ENCODE peak calls at places on chromosomes 11 and 22, in ten cellular contexts. One of them, this sample, is unnamed.

GRCh38 chr11:90476442-90477007 is 253.7 kb upstream of the CHORDC1 start:
- DNase-seq in fibroblast of pulmonary artery: peak; percentile 21
- DNase-seq in ascending aorta: no peak
- DNase-seq in OCI-LY7: peak; percentile 13
- DNase-seq in HFF-Myc: no peak
- DNase-seq in lower leg skin: no peak
- DNase-seq in neural progenitor cell: peak; percentile 58
- DNase-seq in spleen: no peak
- DNase-seq in coronary artery: no peak
- DNase-seq in IMR-90: peak; percentile 0
- DNase-seq in this sample: no peak

GRCh38 chr11:114057147-114057546 is 2.4 kb upstream of the ZBTB16 start:
- DNase-seq in IMR-90: no peak
- DNase-seq in spleen: no peak
- DNase-seq in fibroblast of pulmonary artery: no peak
- DNase-seq in coronary artery: no peak
- DNase-seq in OCI-LY7: no peak
- DNase-seq in HFF-Myc: no peak
- DNase-seq in lower leg skin: peak; percentile 86
- DNase-seq in ascending aorta: no peak
- DNase-seq in neural progenitor cell: no peak
- DNase-seq in this sample: no peak

GRCh38 chr11:62458212-62459002 is 39.6 kb downstream of the SCGB1A1 start:
- DNase-seq in neural progenitor cell: no peak
- DNase-seq in spleen: no peak
- DNase-seq in coronary artery: no peak
- DNase-seq in IMR-90: peak; percentile 27
- DNase-seq in lower leg skin: no peak
- DNase-seq in fibroblast of pulmonary artery: no peak
- DNase-seq in ascending aorta: no peak
- DNase-seq in HFF-Myc: no peak
- DNase-seq in OCI-LY7: no peak
- DNase-seq in this sample: no peak

GRCh38 chr22:26486394-26486793 is 2.7 kb downstream of the SRRD start:
- DNase-seq in coronary artery: no peak
- DNase-seq in ascending aorta: no peak
- DNase-seq in OCI-LY7: no peak
- DNase-seq in spleen: no peak
- DNase-seq in fibroblast of pulmonary artery: no peak
- DNase-seq in lower leg skin: no peak
- DNase-seq in neural progenitor cell: no peak
- DNase-seq in HFF-Myc: no peak
- DNase-seq in IMR-90: no peak
- DNase-seq in this sample: no peak

GRCh38 chr11:111367411-111368284 is 11.4 kb downstream of the POU2AF1 start:
- DNase-seq in IMR-90: no peak
- DNase-seq in spleen: no peak
- DNase-seq in HFF-Myc: no peak
- DNase-seq in OCI-LY7: peak; percentile 77
- DNase-seq in lower leg skin: no peak
- DNase-seq in coronary artery: no peak
- DNase-seq in fibroblast of pulmonary artery: no peak
- DNase-seq in neural progenitor cell: no peak
- DNase-seq in ascending aorta: no peak
- DNase-seq in this sample: no peak

GRCh38 chr11:119316729-119317591 is at the start of gene MCAM:
- DNase-seq in fibroblast of pulmonary artery: no peak
- DNase-seq in spleen: no peak
- DNase-seq in OCI-LY7: no peak
- DNase-seq in lower leg skin: no peak
- DNase-seq in coronary artery: peak; percentile 95
- DNase-seq in HFF-Myc: no peak
- DNase-seq in IMR-90: peak; percentile 48
- DNase-seq in neural progenitor cell: peak; percentile 81
- DNase-seq in ascending aorta: peak; percentile 91
- DNase-seq in this sample: no peak

GRCh38 chr11:131297441-131297840 is 73.0 kb upstream of the NTM start:
- DNase-seq in HFF-Myc: no peak
- DNase-seq in coronary artery: no peak
- DNase-seq in ascending aorta: no peak
- DNase-seq in neural progenitor cell: peak; percentile 26
- DNase-seq in fibroblast of pulmonary artery: no peak
- DNase-seq in spleen: no peak
- DNase-seq in OCI-LY7: no peak
- DNase-seq in lower leg skin: no peak
- DNase-seq in IMR-90: no peak
- DNase-seq in this sample: no peak

GRCh38 chr11:62925745-62926668 is 4.8 kb upstream of the CHRM1 start:
- DNase-seq in OCI-LY7: no peak
- DNase-seq in HFF-Myc: no peak
- DNase-seq in lower leg skin: no peak
- DNase-seq in IMR-90: no peak
- DNase-seq in spleen: peak; percentile 61
- DNase-seq in neural progenitor cell: peak; percentile 58
- DNase-seq in coronary artery: no peak
- DNase-seq in ascending aorta: no peak
- DNase-seq in fibroblast of pulmonary artery: no peak
- DNase-seq in this sample: no peak

GRCh38 chr22:30634477-30635233 is 926 bp upstream of the SLC35E4 start:
- DNase-seq in coronary artery: peak; percentile 88
- DNase-seq in ascending aorta: peak; percentile 92
- DNase-seq in spleen: peak; percentile 97
- DNase-seq in neural progenitor cell: peak; percentile 91
- DNase-seq in lower leg skin: peak; percentile 98
- DNase-seq in fibroblast of pulmonary artery: peak; percentile 89
- DNase-seq in IMR-90: peak; percentile 89
- DNase-seq in HFF-Myc: peak; percentile 73
- DNase-seq in OCI-LY7: peak; percentile 89
- DNase-seq in this sample: peak; percentile 64

GRCh38 chr22:30636226-30637077 is 871 bp downstream of the SLC35E4 start:
- DNase-seq in IMR-90: no peak
- DNase-seq in coronary artery: no peak
- DNase-seq in HFF-Myc: no peak
- DNase-seq in ascending aorta: no peak
- DNase-seq in OCI-LY7: peak; percentile 61
- DNase-seq in lower leg skin: peak; percentile 87
- DNase-seq in fibroblast of pulmonary artery: no peak
- DNase-seq in neural progenitor cell: peak; percentile 14
- DNase-seq in spleen: peak; percentile 84
- DNase-seq in this sample: no peak

GRCh38 chr22:30637701-30638114 is 2.1 kb downstream of the SLC35E4 start:
- DNase-seq in fibroblast of pulmonary artery: no peak
- DNase-seq in OCI-LY7: no peak
- DNase-seq in HFF-Myc: no peak
- DNase-seq in spleen: no peak
- DNase-seq in IMR-90: no peak
- DNase-seq in ascending aorta: no peak
- DNase-seq in neural progenitor cell: no peak
- DNase-seq in coronary artery: no peak
- DNase-seq in lower leg skin: no peak
- DNase-seq in this sample: no peak

GRCh38 chr22:30640361-30640760 is 4.8 kb downstream of the SLC35E4 start:
- DNase-seq in lower leg skin: no peak
- DNase-seq in neural progenitor cell: no peak
- DNase-seq in IMR-90: no peak
- DNase-seq in HFF-Myc: no peak
- DNase-seq in ascending aorta: no peak
- DNase-seq in spleen: no peak
- DNase-seq in fibroblast of pulmonary artery: no peak
- DNase-seq in coronary artery: no peak
- DNase-seq in OCI-LY7: no peak
- DNase-seq in this sample: no peak

DNA sequence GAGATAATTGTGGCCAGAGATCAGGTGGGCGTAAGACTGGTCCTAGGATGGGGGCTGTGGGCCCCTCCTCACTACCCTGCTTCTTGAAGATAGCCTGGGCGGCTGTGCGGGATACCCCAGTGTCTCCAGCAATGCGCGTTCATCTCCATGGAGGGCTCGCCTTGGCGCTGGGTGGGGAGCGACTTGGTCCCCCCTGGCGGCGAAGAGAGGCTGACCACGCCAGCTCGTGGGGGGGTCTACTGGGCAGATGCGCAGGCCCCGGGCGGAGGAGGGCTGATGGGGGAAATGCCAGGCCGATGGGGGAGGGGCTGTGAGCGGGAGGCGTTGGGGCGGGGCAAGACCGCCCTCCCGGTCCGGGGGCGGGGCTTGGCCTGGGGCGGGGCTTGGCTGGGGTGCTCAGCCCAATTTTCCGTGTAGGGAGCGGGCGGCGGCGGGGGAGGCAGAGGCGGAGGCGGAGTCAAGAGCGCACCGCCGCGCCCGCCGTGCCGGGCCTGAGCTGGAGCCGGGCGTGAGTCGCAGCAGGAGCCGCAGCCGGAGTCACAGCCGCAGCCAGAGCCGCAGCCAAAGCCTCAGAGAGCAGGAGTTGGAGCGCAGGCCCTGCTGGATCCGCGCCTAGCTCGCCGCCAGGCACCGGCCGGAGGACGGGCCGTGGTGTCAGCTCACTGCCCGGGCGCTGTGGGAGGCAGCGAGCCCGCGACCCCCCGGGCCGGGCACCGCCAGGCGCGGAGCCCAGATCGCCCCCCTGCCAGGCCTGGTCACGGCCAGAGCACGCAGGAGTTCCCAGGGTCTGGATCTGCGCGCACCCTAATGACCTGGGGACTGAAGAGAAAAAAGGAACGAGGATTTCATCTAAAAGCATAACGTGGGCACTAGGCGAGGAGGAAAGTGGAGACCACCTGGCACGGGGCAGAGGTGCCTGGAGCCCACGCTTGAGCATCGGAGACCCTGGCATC is at the start of gene SLC35E4:
- DNase-seq in fibroblast of pulmonary artery: peak; percentile 90
- DNase-seq in coronary artery: peak; percentile 95
- DNase-seq in HFF-Myc: peak; percentile 61
- DNase-seq in spleen: peak; percentile 97
- DNase-seq in IMR-90: peak; percentile 86
- DNase-seq in neural progenitor cell: peak; percentile 94
- DNase-seq in ascending aorta: peak; percentile 96
- DNase-seq in lower leg skin: peak; percentile 99
- DNase-seq in OCI-LY7: peak; percentile 91
- DNase-seq in this sample: peak; percentile 46
- TF ChIP-seq CTCF in fibroblast of pulmonary artery: peak; percentile 24
- TF ChIP-seq CTCF in coronary artery: no peak
- TF ChIP-seq CTCF in HFF-Myc: peak; percentile 30
- TF ChIP-seq CTCF in spleen: peak; percentile 11
- TF ChIP-seq CTCF in IMR-90: peak; percentile 45
- TF ChIP-seq CTCF in neural progenitor cell: peak; percentile 42
- TF ChIP-seq CTCF in ascending aorta: peak; percentile 20
- TF ChIP-seq CTCF in lower leg skin: no peak
- TF ChIP-seq CTCF in OCI-LY7: no peak
- TF ChIP-seq CTCF in this sample: peak; percentile 54

GRCh38 chr22:42719133-42719532 is 1.5 kb downstream of the A4GALT start:
- DNase-seq in neural progenitor cell: no peak
- DNase-seq in coronary artery: no peak
- DNase-seq in fibroblast of pulmonary artery: no peak
- DNase-seq in OCI-LY7: peak; percentile 57
- DNase-seq in IMR-90: no peak
- DNase-seq in HFF-Myc: no peak
- DNase-seq in lower leg skin: no peak
- DNase-seq in ascending aorta: no peak
- DNase-seq in spleen: no peak
- DNase-seq in this sample: no peak
- H3K4me3 ChIP-seq in neural progenitor cell: peak overlapping the region; percentile 97
- H3K4me3 ChIP-seq in coronary artery: peak overlapping the region; percentile 99
- H3K4me3 ChIP-seq in fibroblast of pulmonary artery: peak overlapping the region; percentile 66
- H3K4me3 ChIP-seq in OCI-LY7: peak overlapping the region; percentile 83
- H3K4me3 ChIP-seq in IMR-90: peak overlapping the region; percentile 98
- H3K4me3 ChIP-seq in HFF-Myc: no peak overlapping the region
- H3K4me3 ChIP-seq in lower leg skin: no peak overlapping the region
- H3K4me3 ChIP-seq in ascending aorta: peak overlapping the region; percentile 93
- H3K4me3 ChIP-seq in spleen: peak overlapping the region; percentile 47
- H3K4me3 ChIP-seq in this sample: no peak overlapping the region

GRCh38 chr22:32828561-32828960 is 27.1 kb downstream of the TIMP3 start:
- DNase-seq in spleen: no peak
- DNase-seq in ascending aorta: no peak
- DNase-seq in coronary artery: no peak
- DNase-seq in IMR-90: no peak
- DNase-seq in fibroblast of pulmonary artery: no peak
- DNase-seq in lower leg skin: no peak
- DNase-seq in OCI-LY7: no peak
- DNase-seq in neural progenitor cell: no peak
- DNase-seq in HFF-Myc: no peak
- DNase-seq in this sample: no peak

GRCh38 chr22:32827061-32827602 is 25.6 kb downstream of the TIMP3 start:
- DNase-seq in coronary artery: no peak
- DNase-seq in fibroblast of pulmonary artery: no peak
- DNase-seq in IMR-90: no peak
- DNase-seq in OCI-LY7: no peak
- DNase-seq in ascending aorta: no peak
- DNase-seq in neural progenitor cell: no peak
- DNase-seq in lower leg skin: no peak
- DNase-seq in HFF-Myc: no peak
- DNase-seq in spleen: no peak
- DNase-seq in this sample: no peak

GRCh38 chr22:32826537-32826936 is 25.0 kb downstream of the TIMP3 start:
- DNase-seq in OCI-LY7: no peak
- DNase-seq in ascending aorta: no peak
- DNase-seq in fibroblast of pulmonary artery: no peak
- DNase-seq in spleen: no peak
- DNase-seq in HFF-Myc: no peak
- DNase-seq in neural progenitor cell: peak; percentile 13
- DNase-seq in IMR-90: no peak
- DNase-seq in lower leg skin: no peak
- DNase-seq in coronary artery: no peak
- DNase-seq in this sample: no peak

GRCh38 chr22:32829451-32829851 is 27.9 kb downstream of the TIMP3 start:
- DNase-seq in IMR-90: no peak
- DNase-seq in HFF-Myc: no peak
- DNase-seq in spleen: no peak
- DNase-seq in ascending aorta: no peak
- DNase-seq in coronary artery: no peak
- DNase-seq in neural progenitor cell: no peak
- DNase-seq in fibroblast of pulmonary artery: no peak
- DNase-seq in lower leg skin: no peak
- DNase-seq in OCI-LY7: no peak
- DNase-seq in this sample: no peak

GRCh38 chr22:32828150-32828549 is 26.6 kb downstream of the TIMP3 start:
- DNase-seq in ascending aorta: no peak
- DNase-seq in lower leg skin: no peak
- DNase-seq in fibroblast of pulmonary artery: no peak
- DNase-seq in coronary artery: no peak
- DNase-seq in OCI-LY7: no peak
- DNase-seq in neural progenitor cell: no peak
- DNase-seq in HFF-Myc: no peak
- DNase-seq in spleen: no peak
- DNase-seq in IMR-90: no peak
- DNase-seq in this sample: no peak
- TF ChIP-seq CTCF in ascending aorta: no peak
- TF ChIP-seq CTCF in lower leg skin: no peak
- TF ChIP-seq CTCF in fibroblast of pulmonary artery: peak; percentile 27
- TF ChIP-seq CTCF in coronary artery: no peak
- TF ChIP-seq CTCF in OCI-LY7: no peak
- TF ChIP-seq CTCF in neural progenitor cell: no peak
- TF ChIP-seq CTCF in HFF-Myc: peak; percentile 24
- TF ChIP-seq CTCF in spleen: no peak
- TF ChIP-seq CTCF in IMR-90: peak; percentile 22
- TF ChIP-seq CTCF in this sample: no peak

DNA sequence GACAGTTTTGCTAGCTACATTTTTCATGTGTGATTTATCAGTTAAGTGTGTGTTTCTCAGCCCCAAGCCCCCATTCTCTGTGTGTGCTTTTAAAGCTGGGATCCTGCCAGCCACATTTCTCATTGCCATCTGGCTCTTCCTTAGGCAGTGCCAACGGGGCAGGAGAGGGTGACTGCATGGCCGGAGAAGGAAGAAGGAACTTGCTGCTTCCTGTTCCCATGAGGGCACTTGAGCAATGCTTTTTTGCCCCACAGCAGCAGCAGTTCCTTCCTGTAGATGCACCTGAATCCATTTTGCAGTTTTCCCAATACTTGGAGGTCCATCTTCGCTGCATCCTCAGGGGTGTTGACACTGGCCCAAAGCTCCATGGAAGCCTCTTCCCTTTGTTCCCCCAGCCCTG is 37.5 kb downstream of the TNRC6B start:
- DNase-seq in ascending aorta: peak; percentile 69
- DNase-seq in spleen: no peak
- DNase-seq in fibroblast of pulmonary artery: no peak
- DNase-seq in coronary artery: peak; percentile 50
- DNase-seq in IMR-90: no peak
- DNase-seq in HFF-Myc: no peak
- DNase-seq in neural progenitor cell: no peak
- DNase-seq in lower leg skin: peak; percentile 82
- DNase-seq in OCI-LY7: peak; percentile 36
- DNase-seq in this sample: no peak
- H3K4me3 ChIP-seq in ascending aorta: no peak overlapping the region
- H3K4me3 ChIP-seq in spleen: no peak overlapping the region
- H3K4me3 ChIP-seq in fibroblast of pulmonary artery: no peak overlapping the region
- H3K4me3 ChIP-seq in coronary artery: no peak overlapping the region
- H3K4me3 ChIP-seq in IMR-90: no peak overlapping the region
- H3K4me3 ChIP-seq in HFF-Myc: no peak overlapping the region
- H3K4me3 ChIP-seq in neural progenitor cell: no peak overlapping the region
- H3K4me3 ChIP-seq in lower leg skin: no peak overlapping the region
- H3K4me3 ChIP-seq in OCI-LY7: peak overlapping the region; percentile 43
- H3K4me3 ChIP-seq in this sample: no peak overlapping the region

This sample was measured in AG09309.